ENCODE peak calls at places on chromosomes 3 and 15, in five cellular contexts. A, F, C, M and N are unnamed samples.

GRCh38 chr3:31423522-31423921 is 109.2 kb upstream of the STT3B start:
- DNase-seq in M (no peak), F (no peak), A (no peak), C (no peak), N (no peak)

GRCh38 chr15:43253431-43254403 is 13.0 kb downstream of the TGM5 start:
- DNase-seq in F (no peak), M (peak; percentile 77), A (no peak), C (no peak), N (no peak)

GRCh38 chr3:160473233-160473632 is 23.6 kb upstream of the TRIM59 start:
- DNase-seq in A (no peak), F (no peak), C (no peak), M (no peak), N (no peak)

GRCh38 chr3:116835658-116836057 is 126.1 kb downstream of the TUSC7 start:
- DNase-seq in F (no peak), A (no peak), C (no peak), M (no peak), N (no peak)

GRCh38 chr15:95208988-95209387 is 977.6 kb downstream of the MCTP2 start:
- DNase-seq in M (no peak), A (no peak), C (no peak), F (no peak), N (peak; percentile 17)

GRCh38 chr15:55823191-55823670 is 80.3 kb upstream of the PRTG start:
- DNase-seq in A (peak; percentile 7), C (no peak), F (no peak), M (no peak), N (no peak)

GRCh38 chr3:9947025-9947995 is 4.9 kb downstream of the PRRT3 start:
- DNase-seq in A (peak; percentile 78), F (peak; percentile 73), C (no peak), M (peak; percentile 47), N (peak; percentile 43)

GRCh38 chr15:52511084-52511483 is 17.6 kb downstream of the MYO5A start:
- DNase-seq in C (no peak), M (no peak), F (no peak), A (no peak), N (no peak)

GRCh38 chr3:161689699-161690098 is 193.1 kb downstream of the OTOL1 start:
- DNase-seq in M (no peak), A (no peak), F (no peak), C (no peak), N (no peak)

GRCh38 chr3:196486263-196486662 is 17.3 kb downstream of the RNF168 start:
- DNase-seq in A (no peak), C (no peak), M (no peak), F (no peak), N (no peak)

GRCh38 chr3:194364652-194365434 is 4.7 kb downstream of the LRRC15 start:
- DNase-seq in C (no peak), M (no peak), F (no peak), A (peak; percentile 76), N (peak; percentile 49)

GRCh38 chr3:172129868-172130751 is 90.7 kb downstream of the FNDC3B start:
- DNase-seq in F (peak; percentile 96), M (peak; percentile 95), C (peak; percentile 87), A (peak; percentile 89), N (peak; percentile 93)

GRCh38 chr15:74175271-74176191 is 2.0 kb downstream of the ISLR start:
- DNase-seq in A (no peak), M (peak; percentile 15), F (peak; percentile 18), C (no peak), N (no peak)

GRCh38 chr15:57356636-57357035 is 19.7 kb upstream of the CGNL1 start:
- DNase-seq in F (no peak), A (no peak), M (no peak), C (no peak), N (no peak)

GRCh38 chr3:64255941-64256340 is 30.7 kb upstream of the PRICKLE2 start:
- DNase-seq in M (no peak), A (no peak), C (no peak), F (no peak), N (no peak)

GRCh38 chr15:66046751-66047150 is 177.5 kb downstream of the RAB11A start:
- DNase-seq in M (no peak), A (no peak), F (no peak), C (no peak), N (no peak)

GRCh38 chr15:61556037-61556648 is 327.0 kb upstream of the RORA start:
- DNase-seq in A (peak; percentile 34), M (no peak), C (no peak), F (no peak), N (no peak)

GRCh38 chr3:129398803-129399144 is 29.7 kb downstream of the EFCAB12 start:
- DNase-seq in A (no peak), C (no peak), M (no peak), F (no peak), N (no peak)

GRCh38 chr15:48721061-48721810 is 75.7 kb upstream of the FBN1 start:
- DNase-seq in C (no peak), M (no peak), F (no peak), A (no peak), N (no peak)

GRCh38 chr15:85044251-85044853 is 62.7 kb downstream of the PDE8A start:
- DNase-seq in F (peak; percentile 61), M (peak; percentile 27), C (no peak), A (no peak), N (peak; percentile 26)

GRCh38 chr15:67968564-67969440 is 85.3 kb upstream of the PIAS1 start:
- DNase-seq in M (no peak), C (no peak), A (no peak), F (no peak), N (no peak)

GRCh38 chr3:171260899-171261298 is 199.3 kb downstream of the TNIK start:
- DNase-seq in M (no peak), F (no peak), A (no peak), C (no peak), N (no peak)

GRCh38 chr3:179533274-179533673 is 29.5 kb upstream of the ACTL6A start:
- DNase-seq in F (no peak), M (no peak), A (no peak), C (no peak), N (no peak)

GRCh38 chr15:70474682-70475438 is 288.5 kb downstream of the UACA start:
- DNase-seq in C (peak; percentile 55), M (peak; percentile 94), F (peak; percentile 87), A (peak; percentile 76), N (peak; percentile 85)

GRCh38 chr3:12507871-12508281 is 23.6 kb downstream of the TSEN2 start:
- DNase-seq in A (peak; percentile 40), C (no peak), F (no peak), M (no peak), N (peak; percentile 7)

GRCh38 chr3:81962396-81962795 is 201.0 kb upstream of the GBE1 start:
- DNase-seq in A (no peak), F (no peak), C (no peak), M (no peak), N (no peak)